ENCODE peak calls at places on chromosomes 4 and X, in five cellular contexts. One of them, this sample, is unnamed.

GRCh38 chr4:182318256-182318655 is 75.1 kb downstream of the TENM3 start:
- DNase-seq in BE2C: no peak
- DNase-seq in HCT116: no peak
- DNase-seq in uterus: no peak
- DNase-seq in gastrocnemius medialis: no peak
- DNase-seq in this sample: no peak

GRCh38 chr4:82358773-82359324 is 14.9 kb downstream of the HNRNPD start:
- DNase-seq in gastrocnemius medialis: no peak
- DNase-seq in uterus: no peak
- DNase-seq in BE2C: no peak
- DNase-seq in HCT116: no peak
- DNase-seq in this sample: no peak

GRCh38 chr4:156946508-156947197 is 24.9 kb downstream of the PDGFC start:
- DNase-seq in BE2C: no peak
- DNase-seq in uterus: peak; percentile 27
- DNase-seq in gastrocnemius medialis: peak; percentile 18
- DNase-seq in HCT116: peak; percentile 93
- DNase-seq in this sample: peak; percentile 85

GRCh38 chrX:132631579-132632232 is 142.9 kb upstream of the MBNL3 start:
- DNase-seq in BE2C: no peak
- DNase-seq in gastrocnemius medialis: no peak
- DNase-seq in uterus: no peak
- DNase-seq in HCT116: no peak
- DNase-seq in this sample: no peak

GRCh38 chr4:59553739-59554126 is 1646.4 kb upstream of the ADGRL3 start:
- DNase-seq in gastrocnemius medialis: no peak
- DNase-seq in BE2C: no peak
- DNase-seq in uterus: no peak
- DNase-seq in HCT116: no peak
- DNase-seq in this sample: no peak

GRCh38 chr4:37904824-37905223 is 13.9 kb downstream of the TBC1D1 start:
- DNase-seq in BE2C: no peak
- DNase-seq in uterus: no peak
- DNase-seq in gastrocnemius medialis: no peak
- DNase-seq in HCT116: no peak
- DNase-seq in this sample: no peak

GRCh38 chr4:60034371-60034770 is 1165.8 kb upstream of the ADGRL3 start:
- DNase-seq in uterus: no peak
- DNase-seq in BE2C: no peak
- DNase-seq in gastrocnemius medialis: no peak
- DNase-seq in HCT116: no peak
- DNase-seq in this sample: no peak

GRCh38 chr4:20254517-20255250 is 3.0 kb downstream of the SLIT2 start:
- DNase-seq in gastrocnemius medialis: no peak
- DNase-seq in BE2C: peak; percentile 8
- DNase-seq in HCT116: no peak
- DNase-seq in uterus: peak; percentile 42
- DNase-seq in this sample: no peak

GRCh38 chr4:149521611-149522010 is 294.0 kb downstream of the IQCM start:
- DNase-seq in gastrocnemius medialis: no peak
- DNase-seq in uterus: no peak
- DNase-seq in BE2C: no peak
- DNase-seq in HCT116: peak; percentile 10
- DNase-seq in this sample: no peak

GRCh38 chrX:84064164-84064563 is 123.8 kb downstream of the RPS6KA6 start:
- DNase-seq in BE2C: no peak
- DNase-seq in uterus: no peak
- DNase-seq in HCT116: no peak
- DNase-seq in gastrocnemius medialis: no peak
- DNase-seq in this sample: no peak

GRCh38 chrX:21883258-21883657 is 27.5 kb downstream of the YY2 start:
- DNase-seq in HCT116: no peak
- DNase-seq in BE2C: no peak
- DNase-seq in gastrocnemius medialis: peak; percentile 1
- DNase-seq in uterus: no peak
- DNase-seq in this sample: no peak

GRCh38 chr4:172962564-172963353 is 205.9 kb upstream of the GALNT7 start:
- DNase-seq in HCT116: no peak
- DNase-seq in gastrocnemius medialis: peak; percentile 12
- DNase-seq in uterus: peak; percentile 41
- DNase-seq in BE2C: no peak
- DNase-seq in this sample: no peak
- H3K4me3 ChIP-seq in HCT116: no peak overlapping the region
- H3K4me3 ChIP-seq in gastrocnemius medialis: no peak overlapping the region
- H3K4me3 ChIP-seq in uterus: no peak overlapping the region
- H3K4me3 ChIP-seq in BE2C: no peak overlapping the region
- H3K4me3 ChIP-seq in this sample: peak overlapping the region; percentile 51

DNA sequence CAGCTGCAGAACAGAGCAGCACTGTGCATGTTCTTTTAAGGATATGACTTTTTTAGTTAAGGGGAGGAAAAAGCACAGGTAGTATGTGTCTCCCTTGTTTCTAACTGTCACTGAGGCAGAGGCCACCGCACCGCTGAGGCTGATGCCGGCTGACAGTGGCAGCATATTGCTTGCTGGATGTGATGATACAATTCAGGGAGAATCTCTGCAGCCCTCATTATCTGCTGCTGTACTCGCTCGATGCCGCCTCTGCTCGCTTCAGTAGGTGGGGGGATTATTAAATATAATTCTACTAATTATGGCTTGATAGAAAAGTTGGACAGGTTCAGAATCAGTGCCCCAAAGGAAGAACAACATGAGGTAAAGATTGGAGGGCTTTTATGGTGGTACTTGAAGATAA is 378.8 kb upstream of the NOCT start:
- DNase-seq in HCT116: no peak
- DNase-seq in gastrocnemius medialis: no peak
- DNase-seq in uterus: no peak
- DNase-seq in BE2C: no peak
- DNase-seq in this sample: no peak
- TF ChIP-seq CTCF in HCT116: no peak
- TF ChIP-seq CTCF in gastrocnemius medialis: no peak
- TF ChIP-seq CTCF in uterus: no peak
- TF ChIP-seq CTCF in BE2C: no peak
- TF ChIP-seq CTCF in this sample: no peak

GRCh38 chr4:41933997-41934812 is 1.0 kb upstream of the TMEM33 start:
- DNase-seq in BE2C: no peak
- DNase-seq in uterus: no peak
- DNase-seq in HCT116: peak; percentile 16
- DNase-seq in gastrocnemius medialis: no peak
- DNase-seq in this sample: no peak
- H3K4me3 ChIP-seq in BE2C: peak overlapping the region; percentile 98
- H3K4me3 ChIP-seq in uterus: peak overlapping the region; percentile 66
- H3K4me3 ChIP-seq in HCT116: peak overlapping the region; percentile 95
- H3K4me3 ChIP-seq in gastrocnemius medialis: peak overlapping the region; percentile 91
- H3K4me3 ChIP-seq in this sample: peak overlapping the region; percentile 82

GRCh38 chrX:150455220-150455618 is 92.1 kb downstream of the MAMLD1 start:
- DNase-seq in BE2C: no peak
- DNase-seq in uterus: no peak
- DNase-seq in gastrocnemius medialis: no peak
- DNase-seq in HCT116: no peak
- DNase-seq in this sample: no peak
- TF ChIP-seq CTCF in BE2C: no peak
- TF ChIP-seq CTCF in uterus: no peak
- TF ChIP-seq CTCF in gastrocnemius medialis: no peak
- TF ChIP-seq CTCF in HCT116: no peak
- TF ChIP-seq CTCF in this sample: no peak

DNA sequence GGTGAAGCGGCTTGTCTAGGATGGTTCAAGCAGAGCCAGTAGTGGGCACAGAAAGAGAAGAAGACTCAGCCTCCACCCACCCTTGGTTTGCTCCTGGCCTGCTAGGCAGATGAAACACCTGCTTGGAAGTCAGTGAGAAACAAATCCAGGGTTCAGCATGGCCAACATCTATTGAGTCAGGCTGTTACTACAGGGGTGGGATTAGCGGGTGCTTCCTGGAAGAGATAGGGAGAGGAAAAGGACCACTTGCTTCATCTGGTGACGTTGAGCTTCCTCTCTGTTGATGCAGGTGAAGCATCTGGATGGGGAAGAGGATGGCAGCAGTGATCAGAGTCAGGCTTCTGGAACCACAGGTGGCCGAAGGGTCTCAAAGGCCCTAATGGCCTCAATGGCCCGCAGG is 3.0 kb downstream of the MAGED2 start:
- DNase-seq in uterus: no peak
- DNase-seq in HCT116: no peak
- DNase-seq in BE2C: no peak
- DNase-seq in gastrocnemius medialis: no peak
- DNase-seq in this sample: no peak
- H3K4me3 ChIP-seq in uterus: no peak overlapping the region
- H3K4me3 ChIP-seq in HCT116: no peak overlapping the region
- H3K4me3 ChIP-seq in BE2C: no peak overlapping the region
- H3K4me3 ChIP-seq in gastrocnemius medialis: no peak overlapping the region
- H3K4me3 ChIP-seq in this sample: no peak overlapping the region

DNA sequence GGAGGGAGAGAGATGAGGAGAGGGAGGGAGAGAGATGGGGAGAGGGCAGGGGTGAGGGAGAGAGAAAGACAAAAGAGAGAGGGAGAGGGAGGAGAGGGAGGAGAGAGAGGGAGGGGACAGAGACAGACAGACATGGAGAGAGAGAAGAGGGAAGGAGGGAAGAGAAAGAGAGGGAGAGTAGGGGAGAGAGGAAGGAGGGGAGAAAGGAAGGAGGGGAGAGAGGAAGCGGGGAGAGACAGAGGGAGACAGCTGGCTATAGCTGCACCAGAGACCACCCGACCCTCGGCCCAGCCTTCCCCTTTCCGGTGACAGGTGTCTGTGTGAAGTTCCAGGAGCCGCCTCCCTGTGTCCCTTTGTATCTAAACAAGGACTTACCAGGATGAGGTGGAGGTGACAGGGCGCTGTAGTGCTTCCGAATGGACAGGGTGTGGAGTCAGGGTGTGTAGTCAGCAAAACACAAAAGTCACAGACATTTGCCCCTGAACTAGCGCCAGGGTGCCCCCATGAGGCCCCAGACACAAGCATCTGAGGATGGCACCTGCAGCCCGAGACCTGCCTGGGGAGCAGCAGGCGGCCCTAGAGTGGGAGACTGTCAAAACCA is 68.8 kb downstream of the ADRA2C start:
- DNase-seq in HCT116: no peak
- DNase-seq in gastrocnemius medialis: no peak
- DNase-seq in BE2C: no peak
- DNase-seq in uterus: no peak
- DNase-seq in this sample: no peak
- TF ChIP-seq CTCF in HCT116: no peak
- TF ChIP-seq CTCF in gastrocnemius medialis: no peak
- TF ChIP-seq CTCF in BE2C: no peak
- TF ChIP-seq CTCF in uterus: no peak
- TF ChIP-seq CTCF in this sample: no peak

DNA sequence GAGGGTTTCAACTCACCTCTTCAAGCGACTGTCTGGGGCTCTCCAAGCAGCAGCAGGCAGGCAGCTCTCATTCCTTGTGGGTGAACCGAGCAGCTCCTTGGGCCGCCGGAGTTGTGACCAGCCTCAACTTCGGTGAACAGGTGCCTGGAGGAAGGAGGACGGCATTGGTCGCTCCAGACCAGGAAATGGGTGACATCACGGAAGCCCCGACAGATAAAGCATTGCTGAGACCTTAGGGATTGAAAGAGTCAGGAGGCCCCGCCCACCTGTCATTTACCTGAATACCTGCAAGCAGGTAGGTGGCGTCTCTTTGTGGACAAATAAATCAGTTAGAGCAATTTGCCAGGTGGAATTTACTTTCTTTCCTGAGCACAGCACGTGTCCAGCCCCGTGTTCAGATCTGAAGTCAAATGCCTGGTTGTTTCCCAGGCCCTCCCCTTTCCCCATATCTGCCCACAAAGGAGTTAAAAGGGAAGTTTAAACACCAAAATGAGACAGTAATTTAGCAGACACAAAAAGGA is at the start of gene LNX1:
- DNase-seq in gastrocnemius medialis: no peak
- DNase-seq in BE2C: no peak
- DNase-seq in HCT116: peak; percentile 79
- DNase-seq in uterus: no peak
- DNase-seq in this sample: no peak
- H3K4me3 ChIP-seq in gastrocnemius medialis: no peak within 1 kb of the TSS
- H3K4me3 ChIP-seq in BE2C: no peak within 1 kb of the TSS
- H3K4me3 ChIP-seq in HCT116: peak within 1 kb of the TSS; percentile 55
- H3K4me3 ChIP-seq in uterus: no peak within 1 kb of the TSS
- H3K4me3 ChIP-seq in this sample: no peak within 1 kb of the TSS